ENCODE peak calls at places on chromosome 10, in six cellular contexts. Z is pancreas; F is colonic mucosa; W is naive thymus-derived CD4-positive, alpha-beta T cell; A is PC-3; S is psoas muscle. C is an unnamed sample.

GRCh38 chr10:688287-688620 is 1.2 kb downstream of the DIP2C start:
- DNase-seq in Z (no peak), F (no peak), W (no peak), A (no peak), S (no peak), C (no peak)

GRCh38 chr10:15715619-15716227 is 4.0 kb downstream of the ITGA8 start:
- DNase-seq in Z (no peak), F (no peak), W (no peak), A (peak; percentile 10), S (no peak), C (no peak)

GRCh38 chr10:122847782-122848604 is 2.3 kb upstream of the CUZD1 start:
- DNase-seq in Z (peak; percentile 51), F (no peak), W (no peak), A (no peak), S (no peak), C (no peak)

GRCh38 chr10:5843814-5844705 is 30.8 kb upstream of the GDI2 start:
- DNase-seq in Z (no peak), F (no peak), W (no peak), A (no peak), S (no peak), C (no peak)

GRCh38 chr10:14838582-14839304 is 637 bp downstream of the HSPA14 start:
- DNase-seq in Z (no peak), F (peak; percentile 36), W (peak; percentile 4), A (no peak), S (peak; percentile 66), C (no peak)

GRCh38 chr10:101814466-101815041 is 3.7 kb downstream of the OGA start:
- DNase-seq in Z (no peak), F (no peak), W (no peak), A (no peak), S (no peak), C (no peak)

GRCh38 chr10:7410306-7410799 is 481 bp downstream of the SFMBT2 start:
- DNase-seq in Z (no peak), F (peak; percentile 20), W (no peak), A (no peak), S (no peak), C (no peak)

GRCh38 chr10:86085136-86085535 is 281.5 kb downstream of the GRID1 start:
- DNase-seq in Z (no peak), F (no peak), W (no peak), A (no peak), S (no peak), C (peak; percentile 46)

GRCh38 chr10:25444266-25444665 is 269.5 kb downstream of the GPR158 start:
- DNase-seq in Z (no peak), F (no peak), W (no peak), A (no peak), S (no peak), C (no peak)

GRCh38 chr10:72821606-72822005 is 71.9 kb upstream of the OIT3 start:
- DNase-seq in Z (no peak), F (no peak), W (no peak), A (no peak), S (no peak), C (no peak)

GRCh38 chr10:122617476-122618270 is 57.1 kb downstream of the DMBT1 start:
- DNase-seq in Z (no peak), F (no peak), W (no peak), A (no peak), S (no peak), C (no peak)

GRCh38 chr10:42491801-42492200 is 146.6 kb downstream of the ZNF33B start:
- DNase-seq in Z (no peak), F (no peak), W (no peak), A (no peak), S (no peak), C (no peak)

GRCh38 chr10:9052767-9053166 is 998.3 kb downstream of the GATA3 start:
- DNase-seq in Z (no peak), F (no peak), W (peak; percentile 8), A (no peak), S (no peak), C (no peak)

GRCh38 chr10:77180104-77180503 is 457.5 kb downstream of the KCNMA1 start:
- DNase-seq in Z (no peak), F (no peak), W (no peak), A (no peak), S (no peak), C (no peak)
- H3K27ac ChIP-seq in Z (no peak overlapping the region), F (no peak overlapping the region), W (no peak overlapping the region), A (peak overlapping the region; percentile 48), S (peak overlapping the region; percentile 77), C (no peak overlapping the region)

DNA sequence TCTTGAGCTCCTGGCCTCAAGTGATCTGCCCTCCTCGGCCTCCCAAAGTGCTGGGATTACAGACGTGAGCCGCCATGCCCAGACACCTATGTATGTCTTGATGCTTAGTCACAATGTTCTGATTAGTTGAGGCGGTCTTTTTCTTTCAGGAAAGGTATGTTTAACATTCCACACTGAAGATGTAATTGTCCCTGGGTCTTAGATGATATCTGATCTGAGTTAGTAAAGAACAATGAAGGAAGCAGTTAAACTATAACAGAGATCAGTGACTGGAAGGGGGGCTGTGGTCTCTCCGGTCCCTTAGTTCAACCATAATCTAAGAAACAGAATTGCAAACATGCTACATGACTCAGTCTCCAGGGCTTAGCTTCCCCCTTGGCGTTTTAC is 31.5 kb upstream of the SH2D4B start:
- DNase-seq in Z (no peak), F (no peak), W (no peak), A (no peak), S (no peak), C (no peak)
- H3K4me1 ChIP-seq in Z (peaks cover 43% of the 10 kb centered on the region), F (peaks cover 20% of the 10 kb centered on the region), W (peaks cover 57% of the 10 kb centered on the region), A (no peaks in the 10 kb centered on the region), S (peaks cover 37% of the 10 kb centered on the region), C (peaks cover 61% of the 10 kb centered on the region)

GRCh38 chr10:11016959-11017574 is 605 bp upstream of the CELF2 start:
- DNase-seq in Z (no peak), F (no peak), W (no peak), A (no peak), S (no peak), C (no peak)
- H3K27ac ChIP-seq in Z (no peak overlapping the region), F (peak overlapping the region; percentile 65), W (no peak overlapping the region), A (no peak overlapping the region), S (peak overlapping the region; percentile 93), C (no peak overlapping the region)

DNA sequence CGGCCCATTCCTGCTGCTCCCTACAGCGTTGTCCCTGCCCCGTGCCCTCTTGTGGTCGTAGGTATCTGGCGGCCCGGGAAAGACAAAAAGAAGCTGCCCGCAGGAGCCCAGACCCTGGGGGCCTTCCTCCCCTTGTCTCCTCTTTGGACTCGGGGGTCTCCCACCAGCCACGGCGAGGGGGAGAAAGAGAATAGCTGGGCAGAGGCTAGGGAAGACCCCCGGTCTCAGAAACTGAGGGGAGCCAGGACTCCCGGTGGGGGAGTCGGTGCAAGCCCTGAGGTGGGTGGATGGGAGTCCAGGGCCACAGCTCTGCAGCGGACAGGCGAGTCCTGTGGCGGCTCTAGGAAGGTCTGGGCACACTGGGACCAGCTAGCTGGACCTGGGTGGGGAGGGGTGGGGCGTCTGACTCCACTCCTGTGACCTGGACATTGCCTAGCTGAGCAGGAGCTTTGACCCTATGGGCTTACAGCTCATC is 1.3 kb upstream of the SH2D4B start:
- DNase-seq in Z (no peak), F (peak; percentile 17), W (no peak), A (no peak), S (no peak), C (peak; percentile 85)
- H3K4me1 ChIP-seq in Z (no peaks in the 10 kb centered on the region), F (no peaks in the 10 kb centered on the region), W (peaks cover 22% of the 10 kb centered on the region), A (no peaks in the 10 kb centered on the region), S (no peaks in the 10 kb centered on the region), C (peaks cover 21% of the 10 kb centered on the region)